ENCODE peak calls at places on chromosomes 4 and X, in four cellular contexts. T is pancreas, Z is caudate nucleus, O is Panc1. L is an unnamed sample.

GRCh38 chrX:129823115-129823514 is 20.6 kb downstream of the ZDHHC9 start:
- DNase-seq in T (no peak), Z (no peak), O (no peak), L (no peak)

GRCh38 chrX:54182194-54182863 is 725 bp downstream of the FAM120C start:
- DNase-seq in T (peak; percentile 65), Z (peak; percentile 37), O (no peak), L (peak; percentile 68)

GRCh38 chr4:23369331-23369730 is 520.5 kb downstream of the PPARGC1A start:
- DNase-seq in T (no peak), Z (no peak), O (no peak), L (no peak)

GRCh38 chrX:147912093-147912801 is 528 bp downstream of the FMR1 start:
- DNase-seq in T (no peak), Z (peak; percentile 54), O (no peak), L (peak; percentile 49)

GRCh38 chr4:7411896-7412585 is 22.7 kb downstream of the PSAPL1 start:
- DNase-seq in T (peak; percentile 8), Z (no peak), O (no peak), L (no peak)

GRCh38 chrX:11336201-11336600 is 43.0 kb downstream of the AMELX start:
- DNase-seq in T (no peak), Z (no peak), O (no peak), L (no peak)

GRCh38 chr4:20895208-20895607 is 194.9 kb downstream of the PACRGL start:
- DNase-seq in T (no peak), Z (no peak), O (no peak), L (no peak)

GRCh38 chr4:152590179-152591031 is 54.5 kb upstream of the FBXW7 start:
- DNase-seq in T (no peak), Z (no peak), O (no peak), L (no peak)

GRCh38 chr4:183658362-183659028 is 490 bp downstream of the RWDD4 start:
- DNase-seq in T (peak; percentile 50), Z (peak; percentile 50), O (no peak), L (no peak)

GRCh38 chrX:120839506-120839905 is 36.2 kb downstream of the CT47B1 start:
- DNase-seq in T (no peak), Z (no peak), O (no peak), L (no peak)

GRCh38 chr4:99029852-99030251 is 34.3 kb downstream of the METAP1 start:
- DNase-seq in T (no peak), Z (no peak), O (no peak), L (no peak)

GRCh38 chr4:26936284-26937065 is 75.8 kb downstream of the STIM2 start:
- DNase-seq in T (no peak), Z (no peak), O (no peak), L (no peak)

GRCh38 chrX:153161952-153162351 is 17.1 kb upstream of the MAGEA1 start:
- DNase-seq in T (no peak), Z (no peak), O (no peak), L (no peak)

GRCh38 chrX:125503769-125504168 is 184.1 kb downstream of the TEX13C start:
- DNase-seq in T (no peak), Z (no peak), O (no peak), L (no peak)

GRCh38 chr4:8340721-8341680 is 71.4 kb downstream of the HTRA3 start:
- DNase-seq in T (no peak), Z (peak; percentile 30), O (no peak), L (peak; percentile 59)